ENCODE peak calls at places on chromosomes 4 and X, in five cellular contexts. One of them, this sample, is unnamed. For H3K4me1 and H3K27me3, the result is how much of the 10 kb centered on the place peaks cover.

GRCh38 chr4:26105815-26106699 is 192.0 kb downstream of the SMIM20 start:
- DNase-seq in cardiac muscle cell: no peak
- DNase-seq in CD8-positive, alpha-beta memory T cell: no peak
- DNase-seq in fibroblast of lung: peak
- DNase-seq in left ventricle myocardium inferior: no peak
- DNase-seq in this sample: no peak

GRCh38 chr4:4859799-4860380 is 425 bp downstream of the MSX1 start:
- DNase-seq in fibroblast of lung: no peak
- DNase-seq in CD8-positive, alpha-beta memory T cell: no peak
- DNase-seq in cardiac muscle cell: peak
- DNase-seq in left ventricle myocardium inferior: no peak
- DNase-seq in this sample: no peak

GRCh38 chr4:65893311-65893710 is 223.0 kb upstream of the EPHA5 start:
- DNase-seq in cardiac muscle cell: no peak
- DNase-seq in left ventricle myocardium inferior: no peak
- DNase-seq in fibroblast of lung: no peak
- DNase-seq in CD8-positive, alpha-beta memory T cell: no peak
- DNase-seq in this sample: no peak

GRCh38 chrX:51614353-51614752 is 4.4 kb downstream of the CENPVL3 start:
- DNase-seq in CD8-positive, alpha-beta memory T cell: peak
- DNase-seq in cardiac muscle cell: peak
- DNase-seq in left ventricle myocardium inferior: no peak
- DNase-seq in fibroblast of lung: peak
- DNase-seq in this sample: peak

GRCh38 chrX:68827848-68828562 is 816 bp upstream of the EFNB1 start:
- DNase-seq in cardiac muscle cell: peak
- DNase-seq in left ventricle myocardium inferior: peak
- DNase-seq in CD8-positive, alpha-beta memory T cell: peak
- DNase-seq in fibroblast of lung: peak
- DNase-seq in this sample: peak

GRCh38 chr4:118821590-118822293 is 14.2 kb downstream of the SEC24D start:
- DNase-seq in CD8-positive, alpha-beta memory T cell: no peak
- DNase-seq in fibroblast of lung: no peak
- DNase-seq in left ventricle myocardium inferior: no peak
- DNase-seq in cardiac muscle cell: no peak
- DNase-seq in this sample: no peak

GRCh38 chr4:26867914-26868684 is 7.5 kb downstream of the STIM2 start:
- DNase-seq in left ventricle myocardium inferior: no peak
- DNase-seq in CD8-positive, alpha-beta memory T cell: no peak
- DNase-seq in fibroblast of lung: peak
- DNase-seq in cardiac muscle cell: no peak
- DNase-seq in this sample: no peak

GRCh38 chr4:142683503-142683902 is 162.6 kb downstream of the INPP4B start:
- DNase-seq in CD8-positive, alpha-beta memory T cell: no peak
- DNase-seq in cardiac muscle cell: no peak
- DNase-seq in fibroblast of lung: peak
- DNase-seq in left ventricle myocardium inferior: no peak
- DNase-seq in this sample: no peak

GRCh38 chr4:101458473-101458872 is 111.1 kb upstream of the PPP3CA start:
- DNase-seq in cardiac muscle cell: no peak
- DNase-seq in left ventricle myocardium inferior: no peak
- DNase-seq in CD8-positive, alpha-beta memory T cell: no peak
- DNase-seq in fibroblast of lung: no peak
- DNase-seq in this sample: no peak

GRCh38 chr4:183905081-183905592 is at the start of gene STOX2:
- DNase-seq in CD8-positive, alpha-beta memory T cell: no peak
- DNase-seq in left ventricle myocardium inferior: peak
- DNase-seq in cardiac muscle cell: peak
- DNase-seq in fibroblast of lung: peak
- DNase-seq in this sample: no peak

GRCh38 chrX:124240422-124240821 is 92.0 kb upstream of the TEX13D start:
- DNase-seq in CD8-positive, alpha-beta memory T cell: no peak
- DNase-seq in fibroblast of lung: peak
- DNase-seq in cardiac muscle cell: no peak
- DNase-seq in left ventricle myocardium inferior: no peak
- DNase-seq in this sample: no peak

GRCh38 chr4:2799444-2799911 is 6.6 kb downstream of the SH3BP2 start:
- DNase-seq in fibroblast of lung: no peak
- DNase-seq in CD8-positive, alpha-beta memory T cell: no peak
- DNase-seq in left ventricle myocardium inferior: peak
- DNase-seq in cardiac muscle cell: no peak
- DNase-seq in this sample: no peak

GRCh38 chr4:2800691-2801596 is 8.1 kb downstream of the SH3BP2 start:
- DNase-seq in left ventricle myocardium inferior: peak
- DNase-seq in cardiac muscle cell: peak
- DNase-seq in fibroblast of lung: peak
- DNase-seq in CD8-positive, alpha-beta memory T cell: no peak
- DNase-seq in this sample: no peak

GRCh38 chr4:2798399-2799301 is 5.8 kb downstream of the SH3BP2 start:
- DNase-seq in fibroblast of lung: peak
- DNase-seq in CD8-positive, alpha-beta memory T cell: peak
- DNase-seq in cardiac muscle cell: no peak
- DNase-seq in left ventricle myocardium inferior: peak
- DNase-seq in this sample: peak

GRCh38 chr4:2797545-2798305 is 4.8 kb downstream of the SH3BP2 start:
- DNase-seq in cardiac muscle cell: no peak
- DNase-seq in CD8-positive, alpha-beta memory T cell: peak
- DNase-seq in fibroblast of lung: no peak
- DNase-seq in left ventricle myocardium inferior: no peak
- DNase-seq in this sample: peak

GRCh38 chr4:2799971-2800690 is 7.2 kb downstream of the SH3BP2 start:
- DNase-seq in cardiac muscle cell: no peak
- DNase-seq in CD8-positive, alpha-beta memory T cell: no peak
- DNase-seq in fibroblast of lung: no peak
- DNase-seq in left ventricle myocardium inferior: peak
- DNase-seq in this sample: no peak
- H3K4me1 ChIP-seq in cardiac muscle cell: under half
- H3K4me1 ChIP-seq in CD8-positive, alpha-beta memory T cell: under half
- H3K4me1 ChIP-seq in fibroblast of lung: under half
- H3K4me1 ChIP-seq in left ventricle myocardium inferior: half or more
- H3K4me1 ChIP-seq in this sample: half or more

GRCh38 chrX:46328133-46328532 is 217.1 kb downstream of the ZNF674 start:
- DNase-seq in cardiac muscle cell: no peak
- DNase-seq in left ventricle myocardium inferior: no peak
- DNase-seq in fibroblast of lung: no peak
- DNase-seq in CD8-positive, alpha-beta memory T cell: no peak
- DNase-seq in this sample: no peak

GRCh38 chrX:46327229-46328081 is 217.8 kb downstream of the ZNF674 start:
- DNase-seq in CD8-positive, alpha-beta memory T cell: no peak
- DNase-seq in left ventricle myocardium inferior: peak
- DNase-seq in cardiac muscle cell: peak
- DNase-seq in fibroblast of lung: peak
- DNase-seq in this sample: no peak

GRCh38 chrX:46324166-46324565 is 221.1 kb downstream of the ZNF674 start:
- DNase-seq in CD8-positive, alpha-beta memory T cell: no peak
- DNase-seq in left ventricle myocardium inferior: no peak
- DNase-seq in fibroblast of lung: no peak
- DNase-seq in cardiac muscle cell: no peak
- DNase-seq in this sample: no peak

GRCh38 chrX:46326161-46326560 is 219.1 kb downstream of the ZNF674 start:
- DNase-seq in cardiac muscle cell: no peak
- DNase-seq in CD8-positive, alpha-beta memory T cell: no peak
- DNase-seq in left ventricle myocardium inferior: no peak
- DNase-seq in fibroblast of lung: peak
- DNase-seq in this sample: no peak

GRCh38 chrX:46325312-46325877 is 219.8 kb downstream of the ZNF674 start:
- DNase-seq in fibroblast of lung: peak
- DNase-seq in CD8-positive, alpha-beta memory T cell: no peak
- DNase-seq in left ventricle myocardium inferior: no peak
- DNase-seq in cardiac muscle cell: peak
- DNase-seq in this sample: no peak
- H3K4me3 ChIP-seq in fibroblast of lung: no peak
- H3K4me3 ChIP-seq in CD8-positive, alpha-beta memory T cell: no peak
- H3K4me3 ChIP-seq in left ventricle myocardium inferior: peak
- H3K4me3 ChIP-seq in cardiac muscle cell: no peak
- H3K4me3 ChIP-seq in this sample: no peak

GRCh38 chrX:64334467-64334866 is 60.8 kb downstream of the MTMR8 start:
- DNase-seq in CD8-positive, alpha-beta memory T cell: no peak
- DNase-seq in left ventricle myocardium inferior: no peak
- DNase-seq in fibroblast of lung: no peak
- DNase-seq in cardiac muscle cell: no peak
- DNase-seq in this sample: no peak
- H3K27me3 ChIP-seq in CD8-positive, alpha-beta memory T cell: under half
- H3K27me3 ChIP-seq in left ventricle myocardium inferior: under half
- H3K27me3 ChIP-seq in fibroblast of lung: under half
- H3K27me3 ChIP-seq in cardiac muscle cell: under half
- H3K27me3 ChIP-seq in this sample: under half

DNA sequence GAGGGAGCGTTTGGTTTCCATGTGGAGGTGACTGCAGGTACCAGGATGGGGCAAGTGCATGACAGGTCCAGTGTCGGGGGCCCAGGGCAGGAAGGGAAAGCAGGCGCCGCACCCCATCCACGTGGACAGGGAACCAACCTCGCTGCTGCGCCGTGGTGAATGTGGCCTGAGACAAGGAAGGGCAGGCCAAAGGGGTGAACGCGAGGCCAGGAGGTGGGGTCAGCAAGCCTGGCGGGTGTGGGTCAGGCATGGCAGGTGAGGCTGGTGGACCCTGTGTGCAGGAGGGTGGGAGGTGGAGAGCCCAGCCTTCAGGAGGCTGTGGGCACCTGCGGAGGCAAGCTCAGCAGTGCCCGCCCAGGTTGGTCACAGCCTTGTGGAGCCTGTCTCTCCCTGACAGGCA is 14.7 kb downstream of the SH3BP2 start:
- DNase-seq in CD8-positive, alpha-beta memory T cell: no peak
- DNase-seq in fibroblast of lung: no peak
- DNase-seq in left ventricle myocardium inferior: no peak
- DNase-seq in cardiac muscle cell: no peak
- DNase-seq in this sample: no peak
- H3K4me1 ChIP-seq in CD8-positive, alpha-beta memory T cell: under half
- H3K4me1 ChIP-seq in fibroblast of lung: under half
- H3K4me1 ChIP-seq in left ventricle myocardium inferior: half or more
- H3K4me1 ChIP-seq in cardiac muscle cell: under half
- H3K4me1 ChIP-seq in this sample: under half

DNA sequence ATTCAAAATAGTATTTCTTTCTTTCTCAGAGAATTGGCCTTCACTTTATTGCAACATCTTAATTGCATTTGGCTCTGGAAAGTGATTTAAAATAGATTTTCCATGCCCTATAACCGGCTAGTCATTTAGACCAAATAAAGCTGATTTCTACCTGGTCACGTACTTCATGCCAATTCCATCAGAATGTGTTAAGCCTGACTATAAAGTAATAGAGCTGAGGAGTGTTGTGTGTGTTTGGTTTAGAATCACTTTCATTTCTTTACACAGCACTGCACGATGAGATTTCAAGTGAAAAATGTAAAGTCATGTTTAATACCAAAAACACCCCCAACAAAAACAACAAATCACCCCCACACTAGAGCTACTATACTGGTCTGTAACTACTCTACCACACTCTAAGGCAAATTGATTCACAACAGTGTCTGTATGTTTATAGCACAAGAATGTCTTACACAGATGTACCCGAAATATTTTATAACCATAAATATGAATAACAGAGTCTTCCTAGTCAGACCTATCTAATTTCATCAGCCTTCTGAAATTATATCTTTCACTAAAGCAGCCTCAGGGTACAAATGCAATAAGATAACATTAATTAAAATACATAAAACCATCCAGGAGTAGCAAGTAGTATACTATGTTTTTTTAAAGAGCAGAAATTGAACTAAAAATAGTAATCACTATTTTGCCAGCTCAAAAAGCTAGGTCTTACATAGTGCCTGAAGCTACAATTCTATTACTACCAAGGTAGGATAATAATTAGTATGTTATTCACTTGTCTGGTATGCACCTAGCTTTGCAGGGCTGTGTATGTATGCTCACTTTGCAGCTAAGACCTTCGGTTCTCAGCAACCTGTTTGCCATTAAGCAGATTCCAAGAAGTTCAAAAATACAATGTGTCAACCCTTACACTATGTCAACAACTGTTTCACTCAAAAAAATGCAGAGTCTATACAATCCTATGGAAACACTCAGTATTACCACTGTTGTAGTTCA is 28.4 kb downstream of the APBB2 start:
- DNase-seq in fibroblast of lung: peak
- DNase-seq in CD8-positive, alpha-beta memory T cell: no peak
- DNase-seq in cardiac muscle cell: no peak
- DNase-seq in left ventricle myocardium inferior: no peak
- DNase-seq in this sample: no peak
- H3K4me3 ChIP-seq in fibroblast of lung: no peak
- H3K4me3 ChIP-seq in CD8-positive, alpha-beta memory T cell: no peak
- H3K4me3 ChIP-seq in cardiac muscle cell: no peak
- H3K4me3 ChIP-seq in left ventricle myocardium inferior: no peak
- H3K4me3 ChIP-seq in this sample: no peak